ENCODE peak calls at places on chromosomes 11 and 22, in ten cellular contexts. G, Y, P, L, T, Z, E, S, F and J are unnamed samples.

GRCh38 chr11:130801287-130802146 is 114.8 kb downstream of the SNX19 start:
- DNase-seq in G (no peak), Y (no peak), P (no peak), L (no peak), T (no peak), Z (no peak), E (no peak), S (no peak), F (no peak), J (no peak)

GRCh38 chr11:65900125-65900898 is at the start of gene FOSL1:
- DNase-seq in G (peak), Y (peak), P (peak), L (peak), T (peak), Z (peak), E (peak), S (peak), F (peak), J (peak)

GRCh38 chr11:115990004-115990447 is 485.8 kb upstream of the CADM1 start:
- DNase-seq in G (no peak), Y (peak), P (no peak), L (no peak), T (no peak), Z (no peak), E (peak), S (no peak), F (peak), J (no peak)

GRCh38 chr22:46513908-46514550 is 23.4 kb downstream of the CELSR1 start:
- DNase-seq in G (no peak), Y (no peak), P (no peak), L (no peak), T (no peak), Z (no peak), E (no peak), S (no peak), F (no peak), J (no peak)

GRCh38 chr22:19503367-19503766 is 20.8 kb downstream of the CLDN5 start:
- DNase-seq in G (no peak), Y (no peak), P (no peak), L (no peak), T (no peak), Z (no peak), E (no peak), S (no peak), F (no peak), J (no peak)

GRCh38 chr11:67483901-67484665 is 1.3 kb downstream of the AIP start:
- DNase-seq in G (no peak), Y (peak), P (no peak), L (no peak), T (no peak), Z (no peak), E (no peak), S (no peak), F (no peak), J (no peak)

GRCh38 chr22:36156515-36157419 is 3.8 kb downstream of the APOL3 start:
- DNase-seq in G (peak), Y (peak), P (peak), L (peak), T (peak), Z (no peak), E (peak), S (peak), F (no peak), J (peak)

GRCh38 chr11:69172674-69173073 is 16.9 kb downstream of the SMIM38 start:
- DNase-seq in G (no peak), Y (no peak), P (no peak), L (no peak), T (no peak), Z (no peak), E (no peak), S (no peak), F (no peak), J (no peak)

GRCh38 chr11:104163100-104164027 is 583 bp downstream of the PDGFD start:
- DNase-seq in G (peak), Y (no peak), P (no peak), L (no peak), T (no peak), Z (peak), E (peak), S (peak), F (no peak), J (peak)

GRCh38 chr11:2169626-2170570 is 1.7 kb downstream of the TH start:
- DNase-seq in G (no peak), Y (no peak), P (no peak), L (no peak), T (no peak), Z (no peak), E (no peak), S (no peak), F (no peak), J (no peak)

GRCh38 chr11:32893091-32893946 is 708 bp downstream of the QSER1 start:
- DNase-seq in G (peak), Y (peak), P (peak), L (no peak), T (no peak), Z (peak), E (peak), S (peak), F (peak), J (no peak)

GRCh38 chr11:64437426-64437825 is 78.5 kb downstream of the RPS6KA4 start:
- DNase-seq in G (no peak), Y (no peak), P (no peak), L (no peak), T (no peak), Z (peak), E (no peak), S (no peak), F (no peak), J (no peak)

GRCh38 chr11:121514401-121514981 is 61.7 kb upstream of the SORL1-AS1 start:
- DNase-seq in G (no peak), Y (no peak), P (no peak), L (no peak), T (no peak), Z (no peak), E (no peak), S (no peak), F (no peak), J (no peak)

GRCh38 chr11:130118636-130119387 is 40.8 kb upstream of the ST14 start:
- DNase-seq in G (no peak), Y (peak), P (no peak), L (no peak), T (no peak), Z (no peak), E (no peak), S (no peak), F (no peak), J (peak)

GRCh38 chr22:50326959-50327710 is at the start of gene DENND6B:
- DNase-seq in G (peak), Y (peak), P (peak), L (no peak), T (no peak), Z (peak), E (peak), S (peak), F (peak), J (peak)

GRCh38 chr11:58023435-58023931 is at the start of gene OR9Q1:
- DNase-seq in G (no peak), Y (no peak), P (no peak), L (no peak), T (no peak), Z (no peak), E (no peak), S (no peak), F (no peak), J (no peak)

GRCh38 chr11:529740-530411 is 5.5 kb downstream of the HRAS start:
- DNase-seq in G (no peak), Y (no peak), P (no peak), L (no peak), T (no peak), Z (peak), E (no peak), S (no peak), F (no peak), J (no peak)

GRCh38 chr11:5300246-5300645 is 1.5 kb downstream of the OR51B4 start:
- DNase-seq in G (peak), Y (no peak), P (no peak), L (no peak), T (no peak), Z (no peak), E (no peak), S (no peak), F (no peak), J (no peak)

GRCh38 chr22:23675502-23676415 is 15.1 kb upstream of the RGL4 start:
- DNase-seq in G (no peak), Y (no peak), P (no peak), L (no peak), T (no peak), Z (peak), E (no peak), S (no peak), F (no peak), J (no peak)

GRCh38 chr11:36367806-36368680 is 72.0 kb downstream of the PRR5L start:
- DNase-seq in G (peak), Y (no peak), P (no peak), L (no peak), T (no peak), Z (no peak), E (no peak), S (no peak), F (no peak), J (no peak)

GRCh38 chr11:59206635-59207034 is 6.1 kb downstream of the MPEG1 start:
- DNase-seq in G (peak), Y (peak), P (peak), L (no peak), T (no peak), Z (no peak), E (peak), S (no peak), F (peak), J (no peak)

GRCh38 chr11:69644071-69644961 is 3.4 kb downstream of the CCND1 start:
- DNase-seq in G (peak), Y (no peak), P (peak), L (peak), T (no peak), Z (peak), E (no peak), S (no peak), F (peak), J (peak)

GRCh38 chr11:68032003-68032402 is 1.5 kb downstream of the NDUFS8 start:
- DNase-seq in G (no peak), Y (no peak), P (no peak), L (no peak), T (no peak), Z (no peak), E (no peak), S (no peak), F (no peak), J (no peak)

GRCh38 chr22:46373838-46374662 is 38.5 kb downstream of the TRMU start:
- DNase-seq in G (no peak), Y (peak), P (no peak), L (no peak), T (no peak), Z (no peak), E (no peak), S (no peak), F (no peak), J (no peak)

GRCh38 chr22:50169774-50170341 is 673 bp upstream of the PANX2 start:
- DNase-seq in G (peak), Y (peak), P (peak), L (no peak), T (no peak), Z (peak), E (no peak), S (no peak), F (no peak), J (no peak)

GRCh38 chr11:120068114-120068573 is 69.8 kb downstream of the TRIM29 start:
- DNase-seq in G (peak), Y (no peak), P (peak), L (no peak), T (no peak), Z (no peak), E (no peak), S (no peak), F (no peak), J (peak)

GRCh38 chr11:24233041-24233440 is 263.8 kb upstream of the LUZP2 start:
- DNase-seq in G (no peak), Y (no peak), P (no peak), L (no peak), T (no peak), Z (no peak), E (no peak), S (no peak), F (no peak), J (no peak)